ENCODE peak calls at places on chromosome 13, in nine cellular contexts. R is brain microvascular endothelial cell, S is psoas muscle, L is heart right ventricle, O is breast epithelium, K is SK-N-SH, P is tibial artery, N is IMR-90, I is keratinocyte. D is an unnamed sample.

GRCh38 chr13:75724742-75725504 is 88.8 kb downstream of the LMO7 start:
- DNase-seq in R (no peak), S (no peak), L (no peak), O (no peak), K (no peak), P (no peak), N (no peak), I (no peak), D (no peak)

GRCh38 chr13:40271931-40272775 is 394.3 kb downstream of the FOXO1 start:
- DNase-seq in R (peak), S (peak), L (peak), O (peak), K (no peak), P (peak), N (peak), I (peak), D (peak)

GRCh38 chr13:40233731-40234195 is 432.7 kb downstream of the FOXO1 start:
- DNase-seq in R (no peak), S (peak), L (peak), O (peak), K (no peak), P (no peak), N (no peak), I (peak), D (peak)

GRCh38 chr13:50757021-50757420 is 86.5 kb downstream of the DLEU7 start:
- DNase-seq in R (no peak), S (no peak), L (no peak), O (no peak), K (no peak), P (no peak), N (no peak), I (no peak), D (peak)

GRCh38 chr13:45441633-45442032 is 23.1 kb upstream of the COG3 start:
- DNase-seq in R (peak), S (no peak), L (no peak), O (no peak), K (no peak), P (no peak), N (peak), I (no peak), D (peak)

GRCh38 chr13:45231722-45232121 is 30.9 kb upstream of the KCTD4 start:
- DNase-seq in R (peak), S (no peak), L (no peak), O (no peak), K (peak), P (no peak), N (peak), I (no peak), D (no peak)

GRCh38 chr13:41622545-41623429 is 165.4 kb downstream of the RGCC start:
- DNase-seq in R (peak), S (no peak), L (no peak), O (no peak), K (no peak), P (no peak), N (peak), I (no peak), D (peak)

GRCh38 chr13:77513719-77514335 is 21.7 kb upstream of the SCEL start:
- DNase-seq in R (no peak), S (no peak), L (no peak), O (no peak), K (no peak), P (no peak), N (no peak), I (no peak), D (no peak)

GRCh38 chr13:28140433-28141125 is 2.2 kb downstream of the PAN3 start:
- DNase-seq in R (no peak), S (no peak), L (no peak), O (no peak), K (no peak), P (no peak), N (peak), I (no peak), D (no peak)

GRCh38 chr13:29520671-29521070 is 74.8 kb downstream of the SLC7A1 start:
- DNase-seq in R (peak), S (no peak), L (no peak), O (no peak), K (no peak), P (no peak), N (peak), I (no peak), D (peak)

GRCh38 chr13:76667551-76667950 is 218.7 kb downstream of the KCTD12 start:
- DNase-seq in R (peak), S (no peak), L (no peak), O (no peak), K (peak), P (no peak), N (peak), I (no peak), D (peak)

GRCh38 chr13:49421391-49421790 is 22.5 kb downstream of the CAB39L start:
- DNase-seq in R (no peak), S (no peak), L (no peak), O (no peak), K (no peak), P (no peak), N (no peak), I (no peak), D (peak)

GRCh38 chr13:105821337-105821736 is 714.1 kb downstream of the EFNB2 start:
- DNase-seq in R (no peak), S (no peak), L (no peak), O (no peak), K (no peak), P (no peak), N (no peak), I (no peak), D (no peak)

GRCh38 chr13:46116653-46117502 is 12.0 kb upstream of the CPB2 start:
- DNase-seq in R (no peak), S (no peak), L (no peak), O (no peak), K (no peak), P (no peak), N (no peak), I (no peak), D (no peak)

GRCh38 chr13:100454876-100455275 is 133.7 kb downstream of the GGACT start:
- DNase-seq in R (peak), S (no peak), L (no peak), O (no peak), K (no peak), P (no peak), N (peak), I (peak), D (peak)

GRCh38 chr13:76597868-76598267 is 288.3 kb downstream of the KCTD12 start:
- DNase-seq in R (no peak), S (no peak), L (no peak), O (no peak), K (no peak), P (no peak), N (no peak), I (no peak), D (no peak)

GRCh38 chr13:100751826-100752225 is 77.2 kb upstream of the TMTC4 start:
- DNase-seq in R (no peak), S (no peak), L (no peak), O (no peak), K (peak), P (no peak), N (no peak), I (no peak), D (no peak)

GRCh38 chr13:53010374-53011105 is 18.1 kb upstream of the OLFM4 start:
- DNase-seq in R (no peak), S (no peak), L (no peak), O (peak), K (no peak), P (no peak), N (no peak), I (peak), D (no peak)

GRCh38 chr13:60970736-60971135 is 444.9 kb downstream of the PCDH20 start:
- DNase-seq in R (no peak), S (no peak), L (no peak), O (no peak), K (no peak), P (no peak), N (no peak), I (no peak), D (no peak)

GRCh38 chr13:28489536-28489935 is 5.4 kb downstream of the FLT1 start:
- DNase-seq in R (no peak), S (no peak), L (no peak), O (no peak), K (no peak), P (no peak), N (peak), I (no peak), D (peak)

GRCh38 chr13:32211788-32212187 is 103.4 kb downstream of the ZAR1L start:
- DNase-seq in R (peak), S (no peak), L (no peak), O (no peak), K (no peak), P (no peak), N (peak), I (no peak), D (peak)

GRCh38 chr13:66114127-66114526 is 1116.0 kb downstream of the PCDH9 start:
- DNase-seq in R (no peak), S (no peak), L (no peak), O (no peak), K (peak), P (no peak), N (peak), I (no peak), D (no peak)

GRCh38 chr13:63198076-63198475 is 1782.4 kb upstream of the PCDH20 start:
- DNase-seq in R (no peak), S (no peak), L (no peak), O (no peak), K (no peak), P (no peak), N (peak), I (no peak), D (no peak)

GRCh38 chr13:42875448-42876269 is 94.3 kb downstream of the FAM216B start:
- DNase-seq in R (peak), S (no peak), L (no peak), O (no peak), K (peak), P (no peak), N (peak), I (no peak), D (peak)

GRCh38 chr13:27783111-27783510 is 9.2 kb upstream of the GSX1 start:
- DNase-seq in R (no peak), S (no peak), L (no peak), O (no peak), K (no peak), P (no peak), N (peak), I (no peak), D (peak)

GRCh38 chr13:113765241-113765910 is 6.3 kb downstream of the TMEM255B start:
- DNase-seq in R (no peak), S (no peak), L (no peak), O (no peak), K (no peak), P (no peak), N (no peak), I (no peak), D (peak)

GRCh38 chr13:27004866-27005265 is 166.7 kb downstream of the USP12 start:
- DNase-seq in R (no peak), S (no peak), L (no peak), O (no peak), K (no peak), P (no peak), N (no peak), I (no peak), D (no peak)

DNA sequence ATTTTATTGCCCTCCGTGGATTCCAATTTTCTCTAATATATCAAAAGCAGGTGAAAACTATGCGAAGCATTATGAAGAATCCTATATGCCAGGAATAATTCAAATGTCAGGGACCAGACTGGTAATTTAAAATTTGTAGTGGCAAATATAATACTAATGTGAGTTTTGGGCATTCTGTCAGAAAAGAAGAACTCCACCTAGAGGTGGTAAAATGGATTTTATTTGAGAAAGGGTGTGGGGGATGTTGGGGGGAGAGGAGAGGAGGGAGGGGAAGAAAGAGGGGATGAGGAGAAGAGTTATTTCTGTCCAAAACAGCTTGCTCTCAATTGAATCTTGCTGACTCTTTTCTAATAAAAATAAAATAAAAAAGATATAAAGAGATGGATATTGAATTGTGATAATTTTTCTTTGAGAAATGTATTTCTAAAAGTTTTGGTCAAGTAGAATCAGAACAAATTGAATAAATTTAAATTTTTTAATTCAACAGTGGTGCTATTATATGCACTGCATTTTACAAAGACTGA is 929.3 kb upstream of the SLITRK5 start:
- DNase-seq in R (no peak), S (no peak), L (no peak), O (no peak), K (peak), P (no peak), N (no peak), I (no peak), D (no peak)
- TF ChIP-seq CTCF in R (peak), S (no peak), L (no peak), O (no peak), K (peak), P (no peak), N (peak), I (no peak), D (no peak)

GRCh38 chr13:112063309-112063626 is 3.7 kb upstream of the SOX1 start:
- DNase-seq in R (no peak), S (no peak), L (no peak), O (no peak), K (no peak), P (no peak), N (no peak), I (no peak), D (no peak)

GRCh38 chr13:112063807-112064206 is 3.1 kb upstream of the SOX1 start:
- DNase-seq in R (no peak), S (no peak), L (no peak), O (no peak), K (no peak), P (no peak), N (no peak), I (no peak), D (no peak)

GRCh38 chr13:112061367-112062046 is 5.4 kb upstream of the SOX1 start:
- DNase-seq in R (no peak), S (no peak), L (no peak), O (no peak), K (no peak), P (no peak), N (no peak), I (no peak), D (no peak)

GRCh38 chr13:112062047-112062618 is 4.8 kb upstream of the SOX1 start:
- DNase-seq in R (no peak), S (no peak), L (no peak), O (no peak), K (no peak), P (no peak), N (no peak), I (no peak), D (no peak)

DNA sequence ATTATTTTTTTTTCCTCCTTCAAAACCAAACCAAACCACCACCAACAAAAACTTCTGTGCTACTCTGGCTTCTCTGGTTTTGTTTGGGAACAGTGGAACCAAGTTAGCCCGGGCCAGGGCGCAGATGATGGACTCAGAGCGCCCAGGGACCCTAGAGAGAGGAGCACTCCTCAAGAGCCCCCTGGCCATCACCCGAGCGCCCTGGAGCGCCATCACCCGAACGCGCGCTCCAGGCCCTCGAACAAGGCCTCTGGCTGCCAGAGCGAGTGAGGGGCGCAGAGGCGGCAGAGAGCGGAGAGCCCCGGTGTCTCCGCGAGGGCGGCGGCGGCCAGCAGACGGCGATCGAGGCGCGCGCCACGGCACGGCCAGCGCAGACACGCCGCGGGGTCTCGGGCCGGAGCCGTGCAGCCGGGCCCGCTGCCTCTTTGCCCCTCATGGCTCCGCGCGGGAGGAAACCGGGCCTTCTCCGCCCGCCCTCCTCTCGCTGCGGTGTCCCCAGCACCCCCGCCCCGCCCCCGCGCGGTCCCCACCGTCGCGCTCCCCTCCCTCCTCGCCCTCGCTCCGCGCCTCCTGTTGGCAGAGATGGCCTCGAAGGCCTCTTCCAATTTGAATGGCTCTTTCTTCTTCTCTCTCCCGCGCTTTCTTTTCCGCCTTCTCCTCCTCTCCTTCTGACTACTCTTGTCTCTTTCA is 4.2 kb upstream of the SOX1 start:
- DNase-seq in R (no peak), S (no peak), L (no peak), O (no peak), K (peak), P (no peak), N (no peak), I (no peak), D (no peak)
- H3K4me3 ChIP-seq in R (no peak), S (no peak), L (no peak), O (no peak), K (no peak), P (no peak), N (no peak), I (no peak), D (no peak)

DNA sequence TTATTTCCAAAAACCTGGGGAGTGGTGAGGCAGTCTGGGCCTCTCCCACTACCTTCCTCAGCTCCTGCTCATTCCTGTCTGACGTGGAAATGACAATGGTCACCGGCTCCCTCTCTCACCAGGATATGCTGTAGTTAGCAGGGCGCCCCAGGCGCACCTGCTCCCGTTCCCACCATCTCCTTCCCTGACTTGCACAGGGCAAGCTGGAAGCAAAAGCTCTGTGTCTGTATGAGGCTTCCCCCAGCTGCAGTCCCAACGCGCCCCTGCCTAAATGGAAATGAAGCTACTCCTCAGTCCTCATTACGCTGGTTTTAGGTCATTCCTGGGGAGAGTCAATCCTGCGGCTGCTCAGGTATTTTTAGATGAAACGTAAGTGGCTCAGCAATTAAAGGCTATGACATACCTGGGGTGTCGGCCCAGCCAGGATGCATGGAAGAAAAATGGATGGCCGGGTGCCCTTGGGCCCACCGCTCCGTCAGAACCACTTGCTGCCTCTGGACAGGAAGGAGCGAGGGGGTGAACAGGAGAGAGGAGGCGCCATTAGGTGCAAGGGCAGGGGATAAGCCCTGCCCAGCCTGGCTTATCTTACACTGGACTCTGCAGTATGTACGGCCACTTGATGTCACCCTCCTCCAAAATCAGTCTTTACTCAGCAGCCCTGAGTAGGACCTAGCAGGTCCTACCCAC is 32.4 kb downstream of the DHRS12 start:
- DNase-seq in R (no peak), S (no peak), L (no peak), O (no peak), K (no peak), P (no peak), N (no peak), I (no peak), D (no peak)
- TF ChIP-seq CTCF in R (no peak), S (no peak), L (no peak), O (no peak), K (no peak), P (no peak), N (no peak), I (no peak), D (no peak)

GRCh38 chr13:108980237-108980636 is 350.8 kb downstream of the MYO16 start:
- DNase-seq in R (no peak), S (no peak), L (no peak), O (no peak), K (no peak), P (no peak), N (no peak), I (no peak), D (no peak)
- H3K4me3 ChIP-seq in R (no peak), S (no peak), L (no peak), O (no peak), K (no peak), P (no peak), N (no peak), I (no peak), D (no peak)

GRCh38 chr13:108643646-108644353 is 14.4 kb downstream of the MYO16 start:
- DNase-seq in R (no peak), S (no peak), L (no peak), O (no peak), K (no peak), P (no peak), N (no peak), I (no peak), D (no peak)
- TF ChIP-seq CTCF in R (no peak), S (no peak), L (no peak), O (no peak), K (no peak), P (no peak), N (no peak), I (no peak), D (no peak)